ENCODE peak calls at places on chromosomes 16 and 17, in five cellular contexts. G, H, I, C and F are unnamed samples.

GRCh38 chr17:62712011-62712615 is 84.6 kb downstream of the MRC2 start:
- DNase-seq in G (no peak), H (no peak), I (no peak), C (no peak), F (no peak)

GRCh38 chr17:6213859-6214258 is 143.7 kb downstream of the WSCD1 start:
- DNase-seq in G (no peak), H (no peak), I (no peak), C (no peak), F (no peak)

GRCh38 chr16:89278441-89279240 is 61.1 kb downstream of the ZNF778 start:
- DNase-seq in G (no peak), H (no peak), I (no peak), C (no peak), F (no peak)

GRCh38 chr17:28950017-28950751 is 1.1 kb downstream of the PHF12 start:
- DNase-seq in G (peak), H (peak), I (no peak), C (peak), F (peak)

GRCh38 chr17:7884581-7885356 is 3.8 kb upstream of the CHD3 start:
- DNase-seq in G (no peak), H (peak), I (no peak), C (peak), F (no peak)

GRCh38 chr17:2123467-2124251 is 68.8 kb downstream of the HIC1 start:
- DNase-seq in G (no peak), H (no peak), I (peak), C (no peak), F (no peak)

GRCh38 chr16:31106509-31107464 is 1.4 kb upstream of the BCKDK start:
- DNase-seq in G (no peak), H (no peak), I (no peak), C (no peak), F (no peak)

GRCh38 chr17:3809135-3809534 is 8.1 kb upstream of the ITGAE start:
- DNase-seq in G (no peak), H (no peak), I (peak), C (no peak), F (no peak)

GRCh38 chr17:31470592-31470991 is 79.1 kb downstream of the RAB11FIP4 start:
- DNase-seq in G (no peak), H (no peak), I (no peak), C (no peak), F (no peak)

GRCh38 chr17:50272246-50272645 is 2.0 kb upstream of the TMEM92 start:
- DNase-seq in G (no peak), H (no peak), I (no peak), C (peak), F (no peak)

GRCh38 chr17:12983986-12984932 is 33.6 kb downstream of the ELAC2 start:
- DNase-seq in G (peak), H (no peak), I (no peak), C (no peak), F (no peak)

GRCh38 chr17:75077490-75078096 is 10.2 kb upstream of the SLC16A5 start:
- DNase-seq in G (peak), H (peak), I (no peak), C (peak), F (no peak)
- H3K4me3 ChIP-seq in G (peak), H (peak), I (peak), C (peak), F (no peak)

GRCh38 chr17:80474933-80475915 is 1.2 kb downstream of the NPTX1 start:
- DNase-seq in G (no peak), H (no peak), I (no peak), C (peak), F (no peak)
- TF ChIP-seq CTCF in G (no peak), H (no peak), I (no peak), C (no peak), F (no peak)

GRCh38 chr17:79370594-79370993 is 240.3 kb downstream of the RBFOX3 start:
- DNase-seq in G (no peak), H (no peak), I (no peak), C (no peak), F (no peak)

GRCh38 chr17:79372470-79373238 is 238.2 kb downstream of the RBFOX3 start:
- DNase-seq in G (no peak), H (no peak), I (no peak), C (no peak), F (no peak)

GRCh38 chr17:79374087-79374486 is 236.8 kb downstream of the RBFOX3 start:
- DNase-seq in G (no peak), H (no peak), I (no peak), C (no peak), F (no peak)

GRCh38 chr17:79370126-79370525 is 240.7 kb downstream of the RBFOX3 start:
- DNase-seq in G (no peak), H (no peak), I (no peak), C (no peak), F (no peak)

GRCh38 chr17:79371984-79372383 is 238.9 kb downstream of the RBFOX3 start:
- DNase-seq in G (no peak), H (no peak), I (no peak), C (no peak), F (no peak)
- H3K4me3 ChIP-seq in G (no peak), H (no peak), I (no peak), C (no peak), F (no peak)

DNA sequence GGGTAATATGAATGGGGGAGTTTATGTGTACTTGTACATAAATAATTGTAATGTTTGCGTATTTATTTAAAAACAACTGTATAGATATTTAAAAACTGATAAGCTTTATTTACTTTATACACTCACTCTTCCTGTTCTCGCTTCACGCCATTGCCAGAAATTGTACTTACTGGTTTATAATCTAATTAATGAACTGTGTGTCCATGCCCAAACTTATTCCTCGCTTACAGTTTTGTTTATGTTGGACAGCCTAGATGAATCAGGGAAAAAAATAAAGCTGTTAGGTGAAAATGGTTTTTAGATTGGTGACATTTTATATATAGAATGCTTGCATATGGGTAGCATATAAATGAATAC is 30.8 kb downstream of the AATF start:
- DNase-seq in G (no peak), H (no peak), I (peak), C (no peak), F (no peak)
- TF ChIP-seq CTCF in G (no peak), H (no peak), I (no peak), C (no peak), F (no peak)

GRCh38 chr16:65373095-65373494 is 251.2 kb upstream of the CDH11 start:
- DNase-seq in G (no peak), H (no peak), I (no peak), C (no peak), F (no peak)
- H3K4me3 ChIP-seq in G (no peak), H (no peak), I (no peak), C (no peak), F (no peak)

DNA sequence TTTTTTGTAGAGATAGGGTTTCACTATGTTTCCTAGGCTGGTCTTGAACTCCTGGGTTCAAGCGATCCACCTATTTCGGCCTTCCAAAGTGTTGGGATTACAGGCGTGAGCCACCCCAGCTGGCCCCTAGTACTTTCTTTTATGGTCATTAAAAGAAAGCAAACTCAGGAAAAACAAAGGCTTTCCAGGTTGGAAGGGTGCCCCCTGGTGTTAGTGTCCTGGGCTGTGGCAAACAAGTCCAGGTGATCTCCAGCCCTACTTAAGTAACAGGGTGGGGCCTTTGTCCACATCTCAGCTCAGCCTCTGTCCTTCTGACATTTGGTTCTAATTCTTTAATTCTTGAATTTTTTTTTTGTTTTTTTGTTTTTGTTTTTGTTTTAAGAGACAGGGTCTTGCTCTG is 6.9 kb downstream of the IGFBP4 start:
- DNase-seq in G (no peak), H (peak), I (peak), C (no peak), F (peak)
- TF ChIP-seq CTCF in G (peak), H (peak), I (peak), C (peak), F (peak)